ENCODE peak calls at places on chromosomes 4 and X, in eight cellular contexts. One of them, this sample, is unnamed.
A peak's percentile ranks its signal among the peaks of the same experiment; 100 is the strongest.

GRCh38 chrX:77431227-77431626 is 16.0 kb upstream of the FGF16 start:
- DNase-seq in activated CD8-positive, alpha-beta T cell treated with anti-CD3 and anti-CD28 coated beads, Interleukin-2, amount 10 ng/mL, durations not matched to agents 7 days and 5 days: no peak
- DNase-seq in CD4-positive, alpha-beta T cell: no peak
- DNase-seq in HTR-8/SVneo: no peak
- DNase-seq in 8988T: no peak
- DNase-seq in PC-3: no peak
- DNase-seq in activated T-cell treated with anti-CD3 and anti-CD28 coated beads, Interleukin-2, amount 50 U/mL, for 72 hours: no peak
- DNase-seq in ovary: no peak
- DNase-seq in this sample: peak; percentile 21

GRCh38 chr4:3822230-3822947 is 56.2 kb downstream of the ADRA2C start:
- DNase-seq in 8988T: no peak
- DNase-seq in PC-3: no peak
- DNase-seq in CD4-positive, alpha-beta T cell: no peak
- DNase-seq in ovary: no peak
- DNase-seq in activated CD8-positive, alpha-beta T cell treated with anti-CD3 and anti-CD28 coated beads, Interleukin-2, amount 10 ng/mL, durations not matched to agents 7 days and 5 days: no peak
- DNase-seq in HTR-8/SVneo: no peak
- DNase-seq in activated T-cell treated with anti-CD3 and anti-CD28 coated beads, Interleukin-2, amount 50 U/mL, for 72 hours: no peak
- DNase-seq in this sample: no peak

GRCh38 chrX:19743386-19743785 is 144.0 kb downstream of the SH3KBP1 start:
- DNase-seq in ovary: no peak
- DNase-seq in activated T-cell treated with anti-CD3 and anti-CD28 coated beads, Interleukin-2, amount 50 U/mL, for 72 hours: no peak
- DNase-seq in HTR-8/SVneo: no peak
- DNase-seq in activated CD8-positive, alpha-beta T cell treated with anti-CD3 and anti-CD28 coated beads, Interleukin-2, amount 10 ng/mL, durations not matched to agents 7 days and 5 days: no peak
- DNase-seq in PC-3: no peak
- DNase-seq in 8988T: no peak
- DNase-seq in CD4-positive, alpha-beta T cell: no peak
- DNase-seq in this sample: no peak

GRCh38 chr4:1278336-1278670 is 11.4 kb upstream of the MAEA start:
- DNase-seq in ovary: no peak
- DNase-seq in activated CD8-positive, alpha-beta T cell treated with anti-CD3 and anti-CD28 coated beads, Interleukin-2, amount 10 ng/mL, durations not matched to agents 7 days and 5 days: no peak
- DNase-seq in HTR-8/SVneo: no peak
- DNase-seq in PC-3: peak; percentile 76
- DNase-seq in 8988T: no peak
- DNase-seq in activated T-cell treated with anti-CD3 and anti-CD28 coated beads, Interleukin-2, amount 50 U/mL, for 72 hours: peak; percentile 20
- DNase-seq in CD4-positive, alpha-beta T cell: no peak
- DNase-seq in this sample: no peak

GRCh38 chr4:88672987-88673386 is 24.6 kb downstream of the NAP1L5 start:
- DNase-seq in 8988T: no peak
- DNase-seq in activated T-cell treated with anti-CD3 and anti-CD28 coated beads, Interleukin-2, amount 50 U/mL, for 72 hours: peak; percentile 22
- DNase-seq in CD4-positive, alpha-beta T cell: peak; percentile 1
- DNase-seq in PC-3: peak; percentile 46
- DNase-seq in activated CD8-positive, alpha-beta T cell treated with anti-CD3 and anti-CD28 coated beads, Interleukin-2, amount 10 ng/mL, durations not matched to agents 7 days and 5 days: peak; percentile 45
- DNase-seq in ovary: no peak
- DNase-seq in HTR-8/SVneo: no peak
- DNase-seq in this sample: peak; percentile 53

GRCh38 chr4:23934915-23935314 is 45.1 kb upstream of the PPARGC1A start:
- DNase-seq in HTR-8/SVneo: peak; percentile 21
- DNase-seq in PC-3: no peak
- DNase-seq in 8988T: no peak
- DNase-seq in ovary: peak; percentile 18
- DNase-seq in CD4-positive, alpha-beta T cell: no peak
- DNase-seq in activated T-cell treated with anti-CD3 and anti-CD28 coated beads, Interleukin-2, amount 50 U/mL, for 72 hours: no peak
- DNase-seq in activated CD8-positive, alpha-beta T cell treated with anti-CD3 and anti-CD28 coated beads, Interleukin-2, amount 10 ng/mL, durations not matched to agents 7 days and 5 days: no peak
- DNase-seq in this sample: no peak

GRCh38 chrX:5278908-5279307 is 949.8 kb downstream of the NLGN4X start:
- DNase-seq in 8988T: no peak
- DNase-seq in HTR-8/SVneo: no peak
- DNase-seq in ovary: no peak
- DNase-seq in activated T-cell treated with anti-CD3 and anti-CD28 coated beads, Interleukin-2, amount 50 U/mL, for 72 hours: no peak
- DNase-seq in activated CD8-positive, alpha-beta T cell treated with anti-CD3 and anti-CD28 coated beads, Interleukin-2, amount 10 ng/mL, durations not matched to agents 7 days and 5 days: no peak
- DNase-seq in CD4-positive, alpha-beta T cell: no peak
- DNase-seq in PC-3: no peak
- DNase-seq in this sample: no peak

GRCh38 chr4:136637071-136637777 is 895.1 kb downstream of the PCDH18 start:
- DNase-seq in activated T-cell treated with anti-CD3 and anti-CD28 coated beads, Interleukin-2, amount 50 U/mL, for 72 hours: no peak
- DNase-seq in 8988T: no peak
- DNase-seq in PC-3: peak; percentile 28
- DNase-seq in HTR-8/SVneo: no peak
- DNase-seq in activated CD8-positive, alpha-beta T cell treated with anti-CD3 and anti-CD28 coated beads, Interleukin-2, amount 10 ng/mL, durations not matched to agents 7 days and 5 days: no peak
- DNase-seq in ovary: no peak
- DNase-seq in CD4-positive, alpha-beta T cell: no peak
- DNase-seq in this sample: peak; percentile 31

GRCh38 chr4:76449362-76449767 is 14.3 kb downstream of the SHROOM3 start:
- DNase-seq in ovary: no peak
- DNase-seq in activated T-cell treated with anti-CD3 and anti-CD28 coated beads, Interleukin-2, amount 50 U/mL, for 72 hours: no peak
- DNase-seq in 8988T: no peak
- DNase-seq in activated CD8-positive, alpha-beta T cell treated with anti-CD3 and anti-CD28 coated beads, Interleukin-2, amount 10 ng/mL, durations not matched to agents 7 days and 5 days: no peak
- DNase-seq in HTR-8/SVneo: no peak
- DNase-seq in CD4-positive, alpha-beta T cell: no peak
- DNase-seq in PC-3: no peak
- DNase-seq in this sample: no peak

GRCh38 chrX:1451676-1452496 is 823 bp downstream of the ASMTL start:
- DNase-seq in ovary: peak; percentile 38
- DNase-seq in 8988T: no peak
- DNase-seq in activated T-cell treated with anti-CD3 and anti-CD28 coated beads, Interleukin-2, amount 50 U/mL, for 72 hours: no peak
- DNase-seq in HTR-8/SVneo: no peak
- DNase-seq in activated CD8-positive, alpha-beta T cell treated with anti-CD3 and anti-CD28 coated beads, Interleukin-2, amount 10 ng/mL, durations not matched to agents 7 days and 5 days: peak; percentile 35
- DNase-seq in PC-3: no peak
- DNase-seq in CD4-positive, alpha-beta T cell: no peak
- DNase-seq in this sample: no peak

This sample was measured in HT-29.